ENCODE peak calls at places on chromosomes 11 and 22, in ten cellular contexts. I is MG63, Z is esophagus squamous epithelium, E is skeletal muscle cell, C is ascending aorta, T is colonic mucosa, N is tibial artery, M is body of pancreas, G is transverse colon, L is mucosa of descending colon. Q is an unnamed sample.

GRCh38 chr11:90849278-90849677 is 626.4 kb upstream of the CHORDC1 start:
- DNase-seq in T (no peak), I (no peak), G (no peak), M (no peak), E (no peak), C (no peak), N (no peak), Z (no peak), L (no peak), Q (no peak)

GRCh38 chr22:20040801-20041200 is 19.9 kb downstream of the TANGO2 start:
- DNase-seq in M (no peak), N (no peak), G (no peak), L (no peak), E (no peak), Z (no peak), T (no peak), I (no peak), C (no peak), Q (no peak)

GRCh38 chr11:6757373-6757967 is 14.3 kb downstream of the OR2AG2 start:
- DNase-seq in G (peak), L (peak), E (peak), Z (no peak), T (peak), M (peak), I (peak), N (peak), C (no peak), Q (no peak)

GRCh38 chr22:17137226-17137625 is 16.1 kb upstream of the TMEM121B start:
- DNase-seq in C (no peak), N (no peak), E (no peak), Z (no peak), I (no peak), M (no peak), T (no peak), G (no peak), L (no peak), Q (no peak)

GRCh38 chr11:26134481-26135355 is 197.2 kb upstream of the ANO3 start:
- DNase-seq in T (no peak), M (no peak), N (no peak), C (no peak), E (no peak), I (no peak), G (no peak), L (no peak), Z (no peak), Q (no peak)

GRCh38 chr22:28911777-28912669 is 28.7 kb downstream of the ZNRF3 start:
- DNase-seq in N (no peak), C (no peak), I (peak), T (peak), L (no peak), E (no peak), M (no peak), G (no peak), Z (no peak), Q (no peak)

GRCh38 chr22:24450600-24450999 is 23.2 kb downstream of the ADORA2A start:
- DNase-seq in N (no peak), G (no peak), T (no peak), M (no peak), E (no peak), L (no peak), I (no peak), C (no peak), Z (no peak), Q (peak)

GRCh38 chr11:61627831-61628753 is 47.2 kb upstream of the SYT7 start:
- DNase-seq in C (no peak), G (peak), E (no peak), L (peak), M (peak), I (peak), T (peak), Z (no peak), N (peak), Q (no peak)

GRCh38 chr22:28978863-28979799 is 82.5 kb downstream of the C22orf31 start:
- DNase-seq in C (no peak), M (no peak), Z (no peak), N (no peak), I (no peak), L (no peak), G (no peak), E (no peak), T (no peak), Q (no peak)

GRCh38 chr11:131889146-131889577 is 518.7 kb downstream of the NTM start:
- DNase-seq in L (no peak), N (no peak), I (peak), Z (no peak), C (no peak), M (no peak), E (peak), G (no peak), T (no peak), Q (no peak)

GRCh38 chr11:47997063-47998053 is 17.0 kb downstream of the PTPRJ start:
- DNase-seq in E (no peak), G (no peak), Z (no peak), M (no peak), T (no peak), N (no peak), C (no peak), I (no peak), L (no peak), Q (no peak)

GRCh38 chr22:26169312-26170111 is at the start of gene SEZ6L:
- DNase-seq in C (no peak), E (no peak), M (peak), L (no peak), G (no peak), T (no peak), I (no peak), Z (no peak), N (no peak), Q (no peak)

GRCh38 chr11:5591613-5592012 is 4.8 kb upstream of the TRIM6 start:
- DNase-seq in E (no peak), Z (no peak), N (no peak), L (no peak), G (no peak), C (no peak), T (no peak), I (no peak), M (no peak), Q (no peak)

GRCh38 chr11:96396637-96397036 is 6.8 kb downstream of the JRKL start:
- DNase-seq in G (no peak), T (no peak), C (no peak), N (no peak), M (no peak), Z (no peak), E (no peak), L (no peak), I (no peak), Q (no peak)

GRCh38 chr11:32391965-32392553 is 43.3 kb downstream of the WT1 start:
- DNase-seq in L (no peak), G (no peak), C (no peak), Z (no peak), M (peak), I (peak), T (no peak), N (no peak), E (peak), Q (no peak)

GRCh38 chr11:124831897-124832296 is 31.7 kb upstream of the MSANTD2 start:
- DNase-seq in C (no peak), L (no peak), E (no peak), I (no peak), Z (no peak), T (no peak), G (no peak), N (no peak), M (no peak), Q (no peak)

GRCh38 chr11:18768472-18768901 is 23.1 kb downstream of the PTPN5 start:
- DNase-seq in C (no peak), Z (no peak), L (no peak), I (no peak), N (no peak), E (no peak), M (no peak), G (no peak), T (no peak), Q (no peak)

GRCh38 chr11:17792161-17792560 is 57.6 kb downstream of the KCNC1 start:
- DNase-seq in T (no peak), N (no peak), Z (no peak), M (no peak), L (no peak), G (no peak), E (no peak), I (no peak), C (no peak), Q (no peak)

GRCh38 chr11:87712802-87713202 is 462.4 kb downstream of the RAB38 start:
- DNase-seq in M (no peak), N (no peak), L (no peak), T (no peak), I (no peak), G (no peak), C (no peak), Z (no peak), E (no peak), Q (no peak)

GRCh38 chr11:128488471-128488870 is 98.9 kb downstream of the ETS1 start:
- DNase-seq in C (no peak), Z (no peak), E (peak), T (no peak), N (no peak), L (no peak), I (peak), G (no peak), M (peak), Q (no peak)

GRCh38 chr22:49549256-49549655 is 278.4 kb downstream of the BRD1 start:
- DNase-seq in T (no peak), C (peak), E (no peak), Z (no peak), N (peak), G (no peak), M (no peak), I (no peak), L (no peak), Q (no peak)

GRCh38 chr22:50733521-50734342 is 4.3 kb upstream of the ACR start:
- DNase-seq in N (peak), M (no peak), Z (no peak), G (peak), E (no peak), I (peak), L (peak), C (peak), T (no peak), Q (no peak)
- H3K4me3 ChIP-seq in N (no peak), M (no peak), Z (no peak), G (no peak), E (peak), I (no peak), L (no peak), C (no peak), T (no peak), Q (no peak)

DNA sequence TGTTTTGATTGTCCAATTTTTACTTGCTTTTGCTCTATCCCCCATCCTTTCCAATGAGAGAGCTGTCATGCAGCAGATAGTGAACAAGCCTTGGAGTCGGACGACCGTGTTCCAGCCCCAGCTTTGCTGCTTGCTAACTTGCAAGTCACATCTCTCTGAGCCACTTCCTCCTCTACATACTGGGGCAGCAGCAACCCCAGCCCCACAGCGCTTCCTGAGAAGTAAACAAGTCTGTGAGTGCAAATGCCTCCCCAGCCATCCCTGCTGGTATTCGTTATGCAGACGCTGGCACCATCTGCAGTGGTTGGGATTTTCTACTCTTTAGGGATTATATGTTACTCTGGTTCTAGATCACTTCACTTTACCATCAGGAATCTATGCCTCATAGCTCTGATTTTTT is 35.0 kb downstream of the TPBGL start:
- DNase-seq in I (no peak), Z (peak), M (peak), T (peak), C (peak), E (no peak), N (peak), L (peak), G (peak), Q (no peak)
- H3K4me3 ChIP-seq in I (no peak), Z (no peak), M (no peak), T (no peak), C (no peak), E (no peak), N (no peak), L (no peak), G (no peak), Q (no peak)

DNA sequence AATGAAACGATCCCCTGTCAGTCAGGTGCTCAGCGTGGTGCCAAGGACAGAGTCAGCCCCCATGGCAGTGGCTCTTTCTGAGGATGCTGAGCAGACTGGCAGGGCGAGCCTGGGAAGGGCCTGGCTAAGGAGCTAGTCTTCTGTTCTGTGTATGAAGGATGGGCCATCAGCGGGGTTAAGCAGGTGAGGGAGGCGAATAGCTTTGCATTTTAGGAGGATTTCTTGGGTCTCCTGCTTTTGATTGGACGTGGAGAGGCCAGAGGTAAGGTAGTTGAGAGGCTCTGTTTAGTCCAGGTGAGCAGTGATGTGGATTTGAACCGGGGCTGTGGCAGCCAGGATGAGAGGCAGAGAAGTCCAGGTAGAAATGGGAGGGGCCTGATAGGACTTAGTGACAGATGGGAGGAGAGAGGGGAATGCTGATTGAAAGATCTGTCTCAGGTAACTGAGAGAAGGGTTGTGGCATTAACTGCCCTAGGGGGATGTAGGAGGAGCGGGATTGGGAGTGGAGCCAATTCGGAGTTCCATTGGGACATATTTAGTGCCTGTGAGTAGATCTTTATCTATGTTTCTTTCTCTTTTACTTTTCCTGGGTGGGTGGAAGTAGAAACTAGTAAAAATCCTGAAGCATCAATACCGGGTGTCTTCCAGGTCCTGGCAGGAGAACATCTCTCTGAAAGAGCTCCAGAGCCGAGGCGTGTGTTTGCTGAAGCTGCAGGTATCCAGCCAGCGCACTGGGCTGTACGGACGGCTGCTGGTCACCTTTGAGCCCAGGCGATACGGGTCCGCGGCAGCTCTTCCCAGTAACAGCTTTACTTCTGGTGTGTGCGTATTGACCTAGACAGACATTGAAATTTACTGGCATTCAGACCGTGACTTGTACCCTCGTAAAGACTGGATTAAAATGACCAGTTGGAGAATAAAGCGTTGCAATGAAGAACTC is 2.0 kb downstream of the IGHMBP2 start:
- DNase-seq in M (no peak), G (no peak), E (no peak), T (no peak), Z (no peak), L (no peak), N (no peak), C (no peak), I (no peak), Q (no peak)
- H3K4me3 ChIP-seq in M (no peak), G (no peak), E (no peak), T (no peak), Z (peak), L (no peak), N (peak), C (no peak), I (peak), Q (peak)

DNA sequence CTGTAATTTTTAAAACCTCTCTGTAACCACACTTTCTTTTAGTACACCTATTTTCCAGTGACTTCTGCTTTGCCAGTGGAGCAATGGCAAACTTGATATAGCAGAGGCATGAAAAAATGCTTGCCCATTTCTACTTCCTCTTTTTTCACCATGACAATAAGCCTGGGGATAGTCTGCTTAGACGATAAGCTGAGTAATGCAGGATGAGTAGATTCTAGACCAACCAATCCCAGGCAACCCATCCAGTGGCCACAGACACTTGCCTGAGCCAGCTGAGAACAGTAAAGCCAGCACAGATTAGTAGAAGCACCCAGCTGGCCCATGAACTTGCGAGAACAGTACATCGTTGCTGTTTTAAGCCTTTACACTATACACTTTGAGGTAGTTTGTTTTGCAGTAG is 37.5 kb downstream of the DDI1 start:
- DNase-seq in C (no peak), E (no peak), T (no peak), Z (no peak), N (no peak), G (no peak), M (peak), I (peak), L (no peak), Q (no peak)
- H3K4me3 ChIP-seq in C (no peak), E (no peak), T (no peak), Z (no peak), N (no peak), G (no peak), M (no peak), I (no peak), L (no peak), Q (no peak)

GRCh38 chr11:120215634-120216033 is 4.8 kb downstream of the OAF start:
- DNase-seq in I (peak), T (no peak), C (peak), Z (no peak), G (no peak), L (peak), M (no peak), E (no peak), N (peak), Q (no peak)
- H3K4me3 ChIP-seq in I (no peak), T (no peak), C (no peak), Z (no peak), G (no peak), L (no peak), M (no peak), E (no peak), N (no peak), Q (no peak)

GRCh38 chr22:41975299-41976069 is 6.2 kb downstream of the SEPTIN3 start:
- DNase-seq in C (no peak), I (no peak), Z (no peak), G (no peak), T (no peak), E (no peak), M (no peak), N (no peak), L (no peak), Q (no peak)
- H3K4me3 ChIP-seq in C (no peak), I (no peak), Z (no peak), G (no peak), T (no peak), E (no peak), M (no peak), N (no peak), L (no peak), Q (no peak)

GRCh38 chr11:94376841-94377240 is 24.4 kb downstream of the GPR83 start:
- DNase-seq in I (no peak), N (no peak), T (no peak), E (no peak), G (no peak), M (no peak), Z (no peak), L (no peak), C (no peak), Q (no peak)

DNA sequence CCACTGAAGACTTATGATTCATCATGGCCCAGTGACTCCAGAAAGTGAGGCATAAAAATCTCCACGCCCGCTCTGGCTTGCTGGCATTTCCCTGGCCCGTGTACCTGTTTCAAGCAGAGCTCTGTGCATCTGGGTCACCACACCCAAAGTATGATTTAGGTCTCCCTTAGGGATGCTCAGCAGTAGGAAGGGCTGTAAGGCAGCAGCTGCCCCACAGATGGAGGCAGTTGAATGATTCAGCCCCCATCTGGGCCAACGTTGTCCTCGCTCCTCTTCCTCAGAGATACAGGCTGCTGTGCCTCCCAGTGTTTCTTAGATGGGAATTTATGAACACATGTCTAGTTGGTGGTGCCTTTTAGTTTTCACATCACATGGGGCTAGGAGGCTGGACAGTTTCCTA is 21.6 kb downstream of the GPR83 start:
- DNase-seq in I (no peak), C (no peak), E (no peak), L (no peak), G (no peak), N (no peak), T (no peak), M (no peak), Z (no peak), Q (no peak)
- H3K4me3 ChIP-seq in I (no peak), C (no peak), E (no peak), L (no peak), G (no peak), N (no peak), T (no peak), M (no peak), Z (no peak), Q (no peak)